ENCODE peak calls at places on chromosomes 3 and 15, in nine cellular contexts. V is AG09319; N is CD4-positive, alpha-beta T cell; Q is activated CD4-positive, alpha-beta T cell treated with anti-CD3 and anti-CD28 coated beads, Interleukin-2, amount 10 ng/mL, durations not matched to agents 7 days and 5 days; T is fibroblast of the conjunctiva; O is activated T-cell treated with anti-CD3 and anti-CD28 coated beads for 1 hour; S is brain microvascular endothelial cell; J is T-helper 1 cell; D is mesothelial cell of epicardium. G is an unnamed sample.

GRCh38 chr3:105144837-105145236 is 221.9 kb upstream of the ALCAM start:
- DNase-seq in V (no peak), N (no peak), Q (no peak), T (no peak), O (no peak), S (no peak), J (no peak), D (no peak), G (no peak)

GRCh38 chr15:58921267-58921666 is 12.2 kb downstream of the SLTM start:
- DNase-seq in V (no peak), N (no peak), Q (no peak), T (no peak), O (no peak), S (no peak), J (no peak), D (no peak), G (no peak)

GRCh38 chr3:58099850-58100249 is 91.6 kb downstream of the FLNB start:
- DNase-seq in V (no peak), N (no peak), Q (no peak), T (no peak), O (no peak), S (no peak), J (no peak), D (no peak), G (no peak)

GRCh38 chr15:74238984-74239645 is 3.0 kb downstream of the CCDC33 start:
- DNase-seq in V (no peak), N (no peak), Q (no peak), T (no peak), O (no peak), S (no peak), J (no peak), D (no peak), G (no peak)

GRCh38 chr3:8784676-8785435 is 15.4 kb upstream of the OXTR start:
- DNase-seq in V (no peak), N (no peak), Q (no peak), T (no peak), O (no peak), S (no peak), J (no peak), D (no peak), G (no peak)

GRCh38 chr3:27253391-27253790 is 115.8 kb downstream of the NEK10 start:
- DNase-seq in V (no peak), N (no peak), Q (no peak), T (no peak), O (no peak), S (no peak), J (no peak), D (no peak), G (no peak)

GRCh38 chr3:180855364-180855763 is 57.1 kb upstream of the FXR1 start:
- DNase-seq in V (no peak), N (no peak), Q (no peak), T (no peak), O (no peak), S (no peak), J (no peak), D (no peak), G (no peak)

GRCh38 chr15:41150279-41150678 is 34.2 kb upstream of the INO80 start:
- DNase-seq in V (no peak), N (no peak), Q (no peak), T (no peak), O (no peak), S (no peak), J (no peak), D (no peak), G (no peak)

GRCh38 chr3:17142516-17142915 is 257.8 kb downstream of the PLCL2 start:
- DNase-seq in V (no peak), N (no peak), Q (no peak), T (no peak), O (no peak), S (no peak), J (no peak), D (no peak), G (no peak)

GRCh38 chr15:100703032-100703578 is 100.7 kb downstream of the ASB7 start:
- DNase-seq in V (no peak), N (no peak), Q (no peak), T (no peak), O (no peak), S (peak), J (no peak), D (no peak), G (no peak)

GRCh38 chr15:29106551-29107290 is 162.9 kb downstream of the NSMCE3 start:
- DNase-seq in V (no peak), N (no peak), Q (no peak), T (no peak), O (no peak), S (no peak), J (no peak), D (no peak), G (no peak)

GRCh38 chr3:40054568-40055222 is 245.3 kb downstream of the MYRIP start:
- DNase-seq in V (no peak), N (no peak), Q (no peak), T (no peak), O (no peak), S (no peak), J (no peak), D (no peak), G (no peak)

GRCh38 chr15:48397841-48398240 is 66.6 kb downstream of the DUT start:
- DNase-seq in V (no peak), N (no peak), Q (no peak), T (no peak), O (no peak), S (no peak), J (no peak), D (no peak), G (no peak)

GRCh38 chr3:23256741-23257435 is 53.8 kb downstream of the UBE2E2 start:
- DNase-seq in V (no peak), N (no peak), Q (no peak), T (no peak), O (no peak), S (no peak), J (no peak), D (no peak), G (no peak)

GRCh38 chr3:13798401-13798800 is 81.5 kb downstream of the WNT7A start:
- DNase-seq in V (no peak), N (no peak), Q (no peak), T (no peak), O (no peak), S (no peak), J (no peak), D (no peak), G (no peak)

GRCh38 chr3:87397210-87397609 is 120.8 kb upstream of the POU1F1 start:
- DNase-seq in V (no peak), N (no peak), Q (no peak), T (no peak), O (no peak), S (peak), J (no peak), D (no peak), G (no peak)

GRCh38 chr15:89104172-89104564 is 15.9 kb downstream of the ABHD2 start:
- DNase-seq in V (no peak), N (no peak), Q (no peak), T (no peak), O (no peak), S (no peak), J (no peak), D (no peak), G (no peak)

GRCh38 chr3:10693457-10693856 is 122.6 kb upstream of the SLC6A11 start:
- DNase-seq in V (no peak), N (no peak), Q (no peak), T (no peak), O (no peak), S (no peak), J (no peak), D (no peak), G (no peak)

GRCh38 chr15:39549912-39550311 is 31.0 kb upstream of the THBS1 start:
- DNase-seq in V (no peak), N (no peak), Q (no peak), T (no peak), O (no peak), S (no peak), J (no peak), D (no peak), G (no peak)